ENCODE peak calls at places on chromosomes 3 and 15, in seven cellular contexts. G is DND-41; N is CD8-positive, alpha-beta T cell; V is left lung; X is esophagus squamous epithelium; T is Peyer's patch; I is hepatocyte. Y is an unnamed sample.

GRCh38 chr3:37126856-37127255 is 47.5 kb downstream of the LRRFIP2 start:
- DNase-seq in G (no peak), N (no peak), V (no peak), X (no peak), T (no peak), I (no peak), Y (no peak)

GRCh38 chr3:29922990-29923746 is 642.3 kb downstream of the RBMS3 start:
- DNase-seq in G (no peak), N (no peak), V (no peak), X (no peak), T (no peak), I (peak; percentile 18), Y (no peak)

GRCh38 chr15:70328137-70329115 is 230.7 kb upstream of the TLE3 start:
- DNase-seq in G (peak; percentile 33), N (no peak), V (no peak), X (no peak), T (peak; percentile 82), I (no peak), Y (no peak)

GRCh38 chr15:77042955-77043920 is 27.7 kb downstream of the TSPAN3 start:
- DNase-seq in G (no peak), N (no peak), V (no peak), X (no peak), T (no peak), I (no peak), Y (no peak)

GRCh38 chr15:96392380-96393208 is 62.1 kb downstream of the NR2F2 start:
- DNase-seq in G (no peak), N (no peak), V (no peak), X (no peak), T (no peak), I (no peak), Y (no peak)

GRCh38 chr3:9278085-9278484 is 28.6 kb upstream of the SRGAP3 start:
- DNase-seq in G (no peak), N (no peak), V (no peak), X (no peak), T (no peak), I (no peak), Y (no peak)

GRCh38 chr3:4220050-4220449 is 83.1 kb upstream of the SETMAR start:
- DNase-seq in G (no peak), N (no peak), V (no peak), X (no peak), T (no peak), I (no peak), Y (no peak)

GRCh38 chr3:144229973-144230372 is 258.4 kb downstream of the DIPK2A start:
- DNase-seq in G (no peak), N (no peak), V (no peak), X (no peak), T (no peak), I (no peak), Y (no peak)

GRCh38 chr15:91047545-91048199 is 25.3 kb upstream of the VPS33B start:
- DNase-seq in G (peak; percentile 49), N (no peak), V (no peak), X (no peak), T (no peak), I (no peak), Y (no peak)

GRCh38 chr3:41118461-41119385 is 80.6 kb upstream of the CTNNB1 start:
- DNase-seq in G (peak; percentile 26), N (peak; percentile 24), V (no peak), X (no peak), T (no peak), I (no peak), Y (no peak)

GRCh38 chr15:79089890-79090486 is 592 bp downstream of the RASGRF1 start:
- DNase-seq in G (no peak), N (no peak), V (no peak), X (no peak), T (no peak), I (no peak), Y (no peak)

GRCh38 chr15:91529534-91529933 is 324.0 kb upstream of the SLCO3A1 start:
- DNase-seq in G (peak; percentile 64), N (no peak), V (no peak), X (no peak), T (no peak), I (no peak), Y (no peak)

GRCh38 chr3:183265157-183265642 is 12.1 kb downstream of the B3GNT5 start:
- DNase-seq in G (no peak), N (no peak), V (no peak), X (no peak), T (no peak), I (no peak), Y (no peak)

GRCh38 chr3:47162695-47163022 is 1.3 kb downstream of the SETD2 start:
- DNase-seq in G (no peak), N (no peak), V (no peak), X (no peak), T (no peak), I (peak; percentile 8), Y (no peak)

GRCh38 chr3:166829896-166830295 is 550.2 kb downstream of the ZBBX start:
- DNase-seq in G (no peak), N (no peak), V (no peak), X (no peak), T (no peak), I (peak; percentile 43), Y (no peak)

GRCh38 chr3:193878051-193878838 is 257.7 kb upstream of the HES1 start:
- DNase-seq in G (no peak), N (no peak), V (no peak), X (no peak), T (no peak), I (no peak), Y (no peak)

GRCh38 chr15:78241017-78241416 is 6.7 kb upstream of the ACSBG1 start:
- DNase-seq in G (peak; percentile 82), N (peak; percentile 86), V (peak; percentile 95), X (peak; percentile 16), T (peak; percentile 75), I (peak; percentile 90), Y (peak; percentile 72)

GRCh38 chr3:32432711-32433530 is 41.3 kb downstream of the CMTM7 start:
- DNase-seq in G (peak; percentile 26), N (no peak), V (no peak), X (no peak), T (no peak), I (no peak), Y (peak; percentile 17)

GRCh38 chr3:170713648-170714047 is 127.8 kb upstream of the SLC7A14 start:
- DNase-seq in G (no peak), N (no peak), V (no peak), X (no peak), T (no peak), I (no peak), Y (no peak)

GRCh38 chr3:101925564-101925963 is 76.2 kb downstream of the NFKBIZ start:
- DNase-seq in G (no peak), N (no peak), V (no peak), X (no peak), T (no peak), I (no peak), Y (no peak)

GRCh38 chr15:101108791-101109190 is 143.1 kb downstream of the CHSY1 start:
- DNase-seq in G (no peak), N (no peak), V (no peak), X (no peak), T (no peak), I (no peak), Y (no peak)

GRCh38 chr15:100784493-100785180 is 95.0 kb upstream of the ALDH1A3 start:
- DNase-seq in G (no peak), N (no peak), V (no peak), X (no peak), T (no peak), I (no peak), Y (peak; percentile 15)

GRCh38 chr15:68204776-68205557 is at the start of gene CALML4:
- DNase-seq in G (no peak), N (no peak), V (peak; percentile 84), X (no peak), T (no peak), I (peak; percentile 89), Y (peak; percentile 64)

DNA sequence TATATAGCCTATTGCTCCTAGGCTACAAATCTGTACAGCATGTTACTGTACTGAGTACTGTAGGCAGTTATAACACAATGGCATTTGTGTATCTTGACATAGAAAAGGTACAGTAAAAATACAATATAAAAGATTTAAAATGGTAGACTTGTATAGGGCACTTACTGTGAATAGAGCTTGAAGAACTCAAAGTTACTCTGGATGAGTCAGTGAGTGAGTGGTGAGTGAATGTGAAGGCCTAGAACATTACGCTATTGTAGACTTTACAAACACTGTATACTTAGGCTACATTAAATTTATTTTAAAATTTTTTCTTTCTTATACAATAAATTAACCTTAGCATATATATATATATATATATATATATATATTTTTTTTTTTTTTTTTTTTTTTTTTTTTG is 140.0 kb upstream of the UBE2E1 start:
- DNase-seq in G (no peak), N (no peak), V (no peak), X (no peak), T (no peak), I (no peak), Y (no peak)
- H3K27ac ChIP-seq in G (no peak overlapping the region), N (no peak overlapping the region), V (no peak overlapping the region), X (no peak overlapping the region), T (no peak overlapping the region), I (no peak overlapping the region), Y (no peak overlapping the region)

GRCh38 chr15:65789759-65790158 is 2.3 kb downstream of the DENND4A start:
- DNase-seq in G (no peak), N (no peak), V (no peak), X (no peak), T (no peak), I (no peak), Y (no peak)
- H3K4me1 ChIP-seq in G (peaks cover 26% of the 10 kb centered on the region), N (peaks cover 35% of the 10 kb centered on the region), V (peaks cover 47% of the 10 kb centered on the region), X (peaks cover 46% of the 10 kb centered on the region), T (peaks cover 22% of the 10 kb centered on the region), I (peaks cover 13% of the 10 kb centered on the region), Y (no peaks in the 10 kb centered on the region)

DNA sequence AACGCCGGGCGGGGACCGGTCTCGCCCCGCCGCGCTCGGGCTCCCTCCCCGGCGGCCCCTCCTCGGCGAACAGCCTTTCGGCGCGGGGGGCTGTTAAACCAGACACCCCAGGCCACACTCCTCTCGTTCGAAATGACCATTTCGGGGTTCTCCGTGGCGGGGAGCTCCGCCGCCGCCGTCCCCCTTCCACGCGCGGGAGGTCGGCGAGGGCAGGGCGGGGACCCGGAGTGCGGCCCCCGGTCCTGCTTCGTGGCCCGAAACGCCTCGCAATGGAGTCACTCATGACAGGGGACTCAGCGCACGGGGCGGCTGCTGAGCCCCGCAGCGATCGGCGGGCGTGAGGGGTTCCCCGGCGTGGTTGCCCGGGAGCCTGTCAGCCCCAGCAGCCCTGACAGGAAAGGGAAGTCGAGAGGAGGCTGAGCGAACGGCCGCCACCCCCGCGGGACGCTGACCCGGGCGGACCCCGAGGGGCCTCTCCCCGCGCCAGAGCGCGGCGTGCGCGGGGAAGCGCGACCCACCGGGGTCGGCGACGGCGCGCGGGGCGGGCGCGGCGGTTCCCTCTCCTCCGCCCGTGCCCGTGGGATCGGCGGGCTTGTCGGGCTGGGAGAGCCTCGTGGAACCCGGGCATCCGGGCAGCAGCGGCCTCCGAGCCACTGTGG is 497 bp upstream of the PIGZ start:
- DNase-seq in G (peak; percentile 54), N (peak; percentile 35), V (peak; percentile 92), X (no peak), T (peak; percentile 39), I (peak; percentile 41), Y (no peak)
- H3K27ac ChIP-seq in G (peak overlapping the region; percentile 55), N (no peak overlapping the region), V (peak overlapping the region; percentile 86), X (peak overlapping the region; percentile 88), T (peak overlapping the region; percentile 74), I (peak overlapping the region; percentile 89), Y (peak overlapping the region; percentile 54)

DNA sequence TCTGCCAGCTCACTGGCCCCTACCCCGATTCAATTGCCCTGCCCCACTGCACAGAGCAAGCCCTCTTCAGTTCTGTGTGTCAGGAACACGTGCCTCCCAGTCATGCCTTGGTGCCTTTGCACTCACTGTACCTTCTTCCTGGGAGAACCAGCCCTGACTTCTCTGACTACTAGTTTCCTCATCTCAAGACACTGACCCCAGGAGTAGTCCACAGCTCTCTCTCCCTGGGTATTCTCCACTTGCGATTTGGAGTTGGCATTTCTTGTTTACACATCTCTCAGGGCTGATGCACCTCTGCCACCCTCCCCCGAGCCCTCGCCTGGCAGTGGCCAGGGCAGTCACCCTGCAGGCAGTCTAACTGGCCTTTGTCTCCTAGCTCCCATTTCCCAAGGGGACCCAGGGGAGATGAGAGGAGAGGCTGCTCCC is 5.7 kb downstream of the CISH start:
- DNase-seq in G (peak; percentile 57), N (no peak), V (peak; percentile 66), X (no peak), T (no peak), I (no peak), Y (no peak)
- H3K4me1 ChIP-seq in G (peaks cover 76% of the 10 kb centered on the region), N (peaks cover 80% of the 10 kb centered on the region), V (peaks cover 100% of the 10 kb centered on the region), X (peaks cover 100% of the 10 kb centered on the region), T (peaks cover 74% of the 10 kb centered on the region), I (peaks cover 29% of the 10 kb centered on the region), Y (peaks cover 32% of the 10 kb centered on the region)